ENCODE peak calls at places on chromosomes 1 and 21, in ten cellular contexts. One of them, this sample, is unnamed.

GRCh38 chr1:18934205-18935000 is 22.1 kb downstream of the IFFO2 start:
- DNase-seq in AG09309: no peak
- DNase-seq in H9: no peak
- DNase-seq in B cell: no peak
- DNase-seq in psoas muscle: no peak
- DNase-seq in nephron progenitor cell: no peak
- DNase-seq in foreskin keratinocyte: no peak
- DNase-seq in endothelial cell: no peak
- DNase-seq in lower leg skin: no peak
- DNase-seq in PC-9: no peak
- DNase-seq in this sample: no peak

GRCh38 chr21:41727784-41728763 is 38.8 kb downstream of the RIPK4 start:
- DNase-seq in AG09309: no peak
- DNase-seq in H9: no peak
- DNase-seq in B cell: no peak
- DNase-seq in psoas muscle: peak
- DNase-seq in nephron progenitor cell: no peak
- DNase-seq in foreskin keratinocyte: no peak
- DNase-seq in endothelial cell: no peak
- DNase-seq in lower leg skin: no peak
- DNase-seq in PC-9: no peak
- DNase-seq in this sample: no peak

GRCh38 chr1:33094971-33095604 is 14.1 kb downstream of the AZIN2 start:
- DNase-seq in AG09309: peak
- DNase-seq in H9: peak
- DNase-seq in B cell: no peak
- DNase-seq in psoas muscle: no peak
- DNase-seq in nephron progenitor cell: peak
- DNase-seq in foreskin keratinocyte: peak
- DNase-seq in endothelial cell: peak
- DNase-seq in lower leg skin: peak
- DNase-seq in PC-9: peak
- DNase-seq in this sample: no peak

GRCh38 chr1:203448521-203449061 is 27.0 kb upstream of the PRELP start:
- DNase-seq in AG09309: no peak
- DNase-seq in H9: no peak
- DNase-seq in B cell: no peak
- DNase-seq in psoas muscle: peak
- DNase-seq in nephron progenitor cell: peak
- DNase-seq in foreskin keratinocyte: no peak
- DNase-seq in endothelial cell: no peak
- DNase-seq in lower leg skin: peak
- DNase-seq in PC-9: no peak
- DNase-seq in this sample: no peak

GRCh38 chr1:236507022-236507700 is 16.6 kb upstream of the LGALS8 start:
- DNase-seq in AG09309: no peak
- DNase-seq in H9: no peak
- DNase-seq in B cell: no peak
- DNase-seq in psoas muscle: no peak
- DNase-seq in nephron progenitor cell: no peak
- DNase-seq in foreskin keratinocyte: no peak
- DNase-seq in endothelial cell: no peak
- DNase-seq in lower leg skin: no peak
- DNase-seq in PC-9: no peak
- DNase-seq in this sample: no peak

GRCh38 chr1:245336149-245336983 is 181.6 kb downstream of the KIF26B start:
- DNase-seq in AG09309: no peak
- DNase-seq in H9: peak
- DNase-seq in B cell: no peak
- DNase-seq in psoas muscle: no peak
- DNase-seq in nephron progenitor cell: no peak
- DNase-seq in foreskin keratinocyte: peak
- DNase-seq in endothelial cell: no peak
- DNase-seq in lower leg skin: no peak
- DNase-seq in PC-9: peak
- DNase-seq in this sample: no peak

GRCh38 chr1:37158113-37158749 is 123.9 kb upstream of the GRIK3 start:
- DNase-seq in AG09309: no peak
- DNase-seq in H9: no peak
- DNase-seq in B cell: no peak
- DNase-seq in psoas muscle: no peak
- DNase-seq in nephron progenitor cell: no peak
- DNase-seq in foreskin keratinocyte: no peak
- DNase-seq in endothelial cell: no peak
- DNase-seq in lower leg skin: no peak
- DNase-seq in PC-9: no peak
- DNase-seq in this sample: no peak

GRCh38 chr1:54810144-54810942 is 9.2 kb upstream of the TTC22 start:
- DNase-seq in AG09309: no peak
- DNase-seq in H9: peak
- DNase-seq in B cell: peak
- DNase-seq in psoas muscle: peak
- DNase-seq in nephron progenitor cell: peak
- DNase-seq in foreskin keratinocyte: no peak
- DNase-seq in endothelial cell: peak
- DNase-seq in lower leg skin: no peak
- DNase-seq in PC-9: peak
- DNase-seq in this sample: peak

GRCh38 chr1:208374391-208374941 is 130.3 kb upstream of the PLXNA2 start:
- DNase-seq in AG09309: no peak
- DNase-seq in H9: no peak
- DNase-seq in B cell: no peak
- DNase-seq in psoas muscle: no peak
- DNase-seq in nephron progenitor cell: no peak
- DNase-seq in foreskin keratinocyte: no peak
- DNase-seq in endothelial cell: no peak
- DNase-seq in lower leg skin: no peak
- DNase-seq in PC-9: no peak
- DNase-seq in this sample: no peak

GRCh38 chr1:22053861-22054770 is 1.6 kb downstream of the CDC42 start:
- DNase-seq in AG09309: no peak
- DNase-seq in H9: no peak
- DNase-seq in B cell: no peak
- DNase-seq in psoas muscle: no peak
- DNase-seq in nephron progenitor cell: no peak
- DNase-seq in foreskin keratinocyte: peak
- DNase-seq in endothelial cell: no peak
- DNase-seq in lower leg skin: no peak
- DNase-seq in PC-9: no peak
- DNase-seq in this sample: no peak

GRCh38 chr1:33005812-33006465 is 30.7 kb downstream of the AK2 start:
- DNase-seq in AG09309: no peak
- DNase-seq in H9: no peak
- DNase-seq in B cell: no peak
- DNase-seq in psoas muscle: no peak
- DNase-seq in nephron progenitor cell: no peak
- DNase-seq in foreskin keratinocyte: no peak
- DNase-seq in endothelial cell: no peak
- DNase-seq in lower leg skin: no peak
- DNase-seq in PC-9: no peak
- DNase-seq in this sample: no peak

GRCh38 chr1:167832693-167833092 is 81.2 kb downstream of the ADCY10 start:
- DNase-seq in AG09309: no peak
- DNase-seq in H9: peak
- DNase-seq in B cell: no peak
- DNase-seq in psoas muscle: no peak
- DNase-seq in nephron progenitor cell: no peak
- DNase-seq in foreskin keratinocyte: no peak
- DNase-seq in endothelial cell: no peak
- DNase-seq in lower leg skin: no peak
- DNase-seq in PC-9: no peak
- DNase-seq in this sample: no peak

GRCh38 chr1:208652300-208653160 is 408.3 kb upstream of the PLXNA2 start:
- DNase-seq in AG09309: peak
- DNase-seq in H9: peak
- DNase-seq in B cell: peak
- DNase-seq in psoas muscle: no peak
- DNase-seq in nephron progenitor cell: peak
- DNase-seq in foreskin keratinocyte: peak
- DNase-seq in endothelial cell: peak
- DNase-seq in lower leg skin: peak
- DNase-seq in PC-9: peak
- DNase-seq in this sample: peak

GRCh38 chr1:227944066-227944930 is 3.4 kb downstream of the WNT9A start:
- DNase-seq in AG09309: no peak
- DNase-seq in H9: no peak
- DNase-seq in B cell: no peak
- DNase-seq in psoas muscle: peak
- DNase-seq in nephron progenitor cell: no peak
- DNase-seq in foreskin keratinocyte: no peak
- DNase-seq in endothelial cell: no peak
- DNase-seq in lower leg skin: no peak
- DNase-seq in PC-9: no peak
- DNase-seq in this sample: no peak

GRCh38 chr1:60978421-60979357 is 103.7 kb upstream of the NFIA start:
- DNase-seq in AG09309: no peak
- DNase-seq in H9: peak
- DNase-seq in B cell: no peak
- DNase-seq in psoas muscle: peak
- DNase-seq in nephron progenitor cell: no peak
- DNase-seq in foreskin keratinocyte: peak
- DNase-seq in endothelial cell: peak
- DNase-seq in lower leg skin: no peak
- DNase-seq in PC-9: peak
- DNase-seq in this sample: peak

GRCh38 chr1:29975036-29975694 is 738.8 kb downstream of the PTPRU start:
- DNase-seq in AG09309: no peak
- DNase-seq in H9: peak
- DNase-seq in B cell: no peak
- DNase-seq in psoas muscle: no peak
- DNase-seq in nephron progenitor cell: peak
- DNase-seq in foreskin keratinocyte: peak
- DNase-seq in endothelial cell: peak
- DNase-seq in lower leg skin: no peak
- DNase-seq in PC-9: peak
- DNase-seq in this sample: no peak

GRCh38 chr1:32978854-32979253 is 14.2 kb upstream of the RNF19B start:
- DNase-seq in AG09309: no peak
- DNase-seq in H9: no peak
- DNase-seq in B cell: no peak
- DNase-seq in psoas muscle: no peak
- DNase-seq in nephron progenitor cell: no peak
- DNase-seq in foreskin keratinocyte: no peak
- DNase-seq in endothelial cell: no peak
- DNase-seq in lower leg skin: no peak
- DNase-seq in PC-9: no peak
- DNase-seq in this sample: no peak

GRCh38 chr1:147273409-147274307 is 31.2 kb downstream of the CHD1L start:
- DNase-seq in AG09309: peak
- DNase-seq in H9: no peak
- DNase-seq in B cell: peak
- DNase-seq in psoas muscle: no peak
- DNase-seq in nephron progenitor cell: peak
- DNase-seq in foreskin keratinocyte: peak
- DNase-seq in endothelial cell: peak
- DNase-seq in lower leg skin: peak
- DNase-seq in PC-9: peak
- DNase-seq in this sample: peak

GRCh38 chr1:228345201-228345930 is 61.3 kb downstream of the TRIM11 start:
- DNase-seq in AG09309: no peak
- DNase-seq in H9: peak
- DNase-seq in B cell: no peak
- DNase-seq in psoas muscle: peak
- DNase-seq in nephron progenitor cell: peak
- DNase-seq in foreskin keratinocyte: no peak
- DNase-seq in endothelial cell: no peak
- DNase-seq in lower leg skin: no peak
- DNase-seq in PC-9: no peak
- DNase-seq in this sample: no peak

GRCh38 chr1:8438449-8438848 is 120.5 kb downstream of the SLC45A1 start:
- DNase-seq in AG09309: no peak
- DNase-seq in H9: no peak
- DNase-seq in B cell: no peak
- DNase-seq in psoas muscle: no peak
- DNase-seq in nephron progenitor cell: no peak
- DNase-seq in foreskin keratinocyte: no peak
- DNase-seq in endothelial cell: no peak
- DNase-seq in lower leg skin: no peak
- DNase-seq in PC-9: no peak
- DNase-seq in this sample: no peak

GRCh38 chr1:232610187-232610901 is 19.6 kb downstream of the SIPA1L2 start:
- DNase-seq in AG09309: no peak
- DNase-seq in H9: no peak
- DNase-seq in B cell: no peak
- DNase-seq in psoas muscle: no peak
- DNase-seq in nephron progenitor cell: no peak
- DNase-seq in foreskin keratinocyte: no peak
- DNase-seq in endothelial cell: no peak
- DNase-seq in lower leg skin: no peak
- DNase-seq in PC-9: no peak
- DNase-seq in this sample: no peak

GRCh38 chr21:33492571-33492970 is 1.1 kb upstream of the DNAJC28 start:
- DNase-seq in AG09309: no peak
- DNase-seq in H9: no peak
- DNase-seq in B cell: no peak
- DNase-seq in psoas muscle: no peak
- DNase-seq in nephron progenitor cell: no peak
- DNase-seq in foreskin keratinocyte: peak
- DNase-seq in endothelial cell: no peak
- DNase-seq in lower leg skin: no peak
- DNase-seq in PC-9: no peak
- DNase-seq in this sample: no peak
- TF ChIP-seq CTCF in AG09309: no peak
- TF ChIP-seq CTCF in H9: no peak
- TF ChIP-seq CTCF in B cell: no peak
- TF ChIP-seq CTCF in psoas muscle: no peak
- TF ChIP-seq CTCF in nephron progenitor cell: no peak
- TF ChIP-seq CTCF in foreskin keratinocyte: no peak
- TF ChIP-seq CTCF in endothelial cell: no peak
- TF ChIP-seq CTCF in lower leg skin: no peak
- TF ChIP-seq CTCF in PC-9: no peak
- TF ChIP-seq CTCF in this sample: no peak

GRCh38 chr1:6603851-6604558 is 1.3 kb upstream of the KLHL21 start:
- DNase-seq in AG09309: no peak
- DNase-seq in H9: peak
- DNase-seq in B cell: no peak
- DNase-seq in psoas muscle: peak
- DNase-seq in nephron progenitor cell: peak
- DNase-seq in foreskin keratinocyte: no peak
- DNase-seq in endothelial cell: peak
- DNase-seq in lower leg skin: peak
- DNase-seq in PC-9: peak
- DNase-seq in this sample: no peak
- TF ChIP-seq CTCF in AG09309: peak
- TF ChIP-seq CTCF in H9: no peak
- TF ChIP-seq CTCF in B cell: no peak
- TF ChIP-seq CTCF in psoas muscle: peak
- TF ChIP-seq CTCF in nephron progenitor cell: no peak
- TF ChIP-seq CTCF in foreskin keratinocyte: no peak
- TF ChIP-seq CTCF in endothelial cell: no peak
- TF ChIP-seq CTCF in lower leg skin: no peak
- TF ChIP-seq CTCF in PC-9: no peak
- TF ChIP-seq CTCF in this sample: no peak

GRCh38 chr1:180917306-180918065 is 4.8 kb downstream of the KIAA1614 start:
- DNase-seq in AG09309: no peak
- DNase-seq in H9: peak
- DNase-seq in B cell: no peak
- DNase-seq in psoas muscle: no peak
- DNase-seq in nephron progenitor cell: no peak
- DNase-seq in foreskin keratinocyte: peak
- DNase-seq in endothelial cell: no peak
- DNase-seq in lower leg skin: no peak
- DNase-seq in PC-9: peak
- DNase-seq in this sample: no peak
- TF ChIP-seq CTCF in AG09309: no peak
- TF ChIP-seq CTCF in H9: peak
- TF ChIP-seq CTCF in B cell: no peak
- TF ChIP-seq CTCF in psoas muscle: no peak
- TF ChIP-seq CTCF in nephron progenitor cell: no peak
- TF ChIP-seq CTCF in foreskin keratinocyte: no peak
- TF ChIP-seq CTCF in endothelial cell: no peak
- TF ChIP-seq CTCF in lower leg skin: no peak
- TF ChIP-seq CTCF in PC-9: peak
- TF ChIP-seq CTCF in this sample: no peak

GRCh38 chr1:240492832-240493440 is 119.0 kb downstream of the GREM2 start:
- DNase-seq in AG09309: no peak
- DNase-seq in H9: peak
- DNase-seq in B cell: peak
- DNase-seq in psoas muscle: peak
- DNase-seq in nephron progenitor cell: peak
- DNase-seq in foreskin keratinocyte: no peak
- DNase-seq in endothelial cell: peak
- DNase-seq in lower leg skin: no peak
- DNase-seq in PC-9: no peak
- DNase-seq in this sample: no peak
- TF ChIP-seq CTCF in AG09309: peak
- TF ChIP-seq CTCF in H9: peak
- TF ChIP-seq CTCF in B cell: no peak
- TF ChIP-seq CTCF in psoas muscle: no peak
- TF ChIP-seq CTCF in nephron progenitor cell: peak
- TF ChIP-seq CTCF in foreskin keratinocyte: no peak
- TF ChIP-seq CTCF in endothelial cell: peak
- TF ChIP-seq CTCF in lower leg skin: no peak
- TF ChIP-seq CTCF in PC-9: no peak
- TF ChIP-seq CTCF in this sample: no peak